ENCODE peak calls at places on chromosomes 11 and 22, in six cellular contexts. S is CD4-positive, alpha-beta memory T cell; C is transverse colon; W is body of pancreas; K is fibroblast of lung; N is HCT116. Q is an unnamed sample. For H3K4me1, the result is how much of the 10 kb centered on the place peaks cover.

GRCh38 chr11:73040046-73040445 is 102.1 kb downstream of the FCHSD2 start:
- DNase-seq in S (no peak), C (no peak), W (no peak), K (no peak), N (no peak), Q (no peak)

GRCh38 chr11:35337136-35337918 is 82.0 kb downstream of the SLC1A2 start:
- DNase-seq in S (no peak), C (no peak), W (peak), K (peak), N (peak), Q (no peak)

GRCh38 chr22:49228431-49229037 is 599.1 kb downstream of the BRD1 start:
- DNase-seq in S (no peak), C (no peak), W (no peak), K (no peak), N (no peak), Q (no peak)

GRCh38 chr11:76670475-76671235 is at the start of gene LRRC32:
- DNase-seq in S (no peak), C (peak), W (peak), K (peak), N (no peak), Q (peak)

GRCh38 chr22:21856197-21856596 is 11.2 kb downstream of the MAPK1 start:
- DNase-seq in S (no peak), C (no peak), W (no peak), K (no peak), N (no peak), Q (no peak)

GRCh38 chr11:79906189-79906588 is 465.4 kb upstream of the TENM4 start:
- DNase-seq in S (no peak), C (peak), W (peak), K (no peak), N (no peak), Q (peak)

GRCh38 chr22:45442120-45442519 is 28.6 kb downstream of the RIBC2 start:
- DNase-seq in S (no peak), C (no peak), W (no peak), K (peak), N (no peak), Q (no peak)

GRCh38 chr11:118174006-118174567 is 2.4 kb downstream of the SCN2B start:
- DNase-seq in S (no peak), C (no peak), W (no peak), K (no peak), N (no peak), Q (no peak)

GRCh38 chr22:45216133-45217003 is 24.3 kb downstream of the KIAA0930 start:
- DNase-seq in S (no peak), C (no peak), W (peak), K (peak), N (no peak), Q (no peak)

GRCh38 chr11:119739975-119740374 is 11.0 kb upstream of the NECTIN1 start:
- DNase-seq in S (no peak), C (peak), W (peak), K (no peak), N (no peak), Q (peak)

GRCh38 chr22:23114721-23115020 is 27.1 kb downstream of the RSPH14 start:
- DNase-seq in S (no peak), C (no peak), W (no peak), K (no peak), N (no peak), Q (no peak)

GRCh38 chr22:24325105-24325757 is 54.6 kb downstream of the SPECC1L start:
- DNase-seq in S (peak), C (no peak), W (no peak), K (peak), N (no peak), Q (peak)

GRCh38 chr11:75490221-75491181 is 35.2 kb downstream of the GDPD5 start:
- DNase-seq in S (no peak), C (no peak), W (no peak), K (peak), N (no peak), Q (no peak)

GRCh38 chr11:114080769-114081168 is 21.3 kb downstream of the ZBTB16 start:
- DNase-seq in S (no peak), C (no peak), W (peak), K (no peak), N (no peak), Q (no peak)

GRCh38 chr22:45019861-45020655 is 10.3 kb upstream of the PHF21B start:
- DNase-seq in S (no peak), C (no peak), W (no peak), K (no peak), N (no peak), Q (no peak)

GRCh38 chr11:124920870-124921609 is 2.0 kb downstream of the HEPN1 start:
- DNase-seq in S (peak), C (peak), W (peak), K (peak), N (no peak), Q (peak)

GRCh38 chr11:15903246-15903645 is 453.1 kb downstream of the SOX6 start:
- DNase-seq in S (no peak), C (no peak), W (no peak), K (no peak), N (no peak), Q (no peak)

GRCh38 chr11:102194257-102194656 is 84.0 kb downstream of the YAP1 start:
- DNase-seq in S (no peak), C (no peak), W (no peak), K (no peak), N (no peak), Q (no peak)
- H3K4me1 ChIP-seq in S (under half), C (under half), W (under half), K (under half), N (under half), Q (under half)

GRCh38 chr11:62392944-62393628 is 25.7 kb upstream of the SCGB1A1 start:
- DNase-seq in S (no peak), C (no peak), W (no peak), K (no peak), N (peak), Q (no peak)

GRCh38 chr11:62393735-62394134 is 25.1 kb upstream of the SCGB1A1 start:
- DNase-seq in S (no peak), C (no peak), W (no peak), K (no peak), N (no peak), Q (no peak)

GRCh38 chr11:62392506-62392905 is 26.3 kb upstream of the SCGB1A1 start:
- DNase-seq in S (no peak), C (no peak), W (no peak), K (no peak), N (no peak), Q (no peak)

GRCh38 chr11:62395885-62396778 is 22.7 kb upstream of the SCGB1A1 start:
- DNase-seq in S (no peak), C (no peak), W (no peak), K (no peak), N (no peak), Q (no peak)

DNA sequence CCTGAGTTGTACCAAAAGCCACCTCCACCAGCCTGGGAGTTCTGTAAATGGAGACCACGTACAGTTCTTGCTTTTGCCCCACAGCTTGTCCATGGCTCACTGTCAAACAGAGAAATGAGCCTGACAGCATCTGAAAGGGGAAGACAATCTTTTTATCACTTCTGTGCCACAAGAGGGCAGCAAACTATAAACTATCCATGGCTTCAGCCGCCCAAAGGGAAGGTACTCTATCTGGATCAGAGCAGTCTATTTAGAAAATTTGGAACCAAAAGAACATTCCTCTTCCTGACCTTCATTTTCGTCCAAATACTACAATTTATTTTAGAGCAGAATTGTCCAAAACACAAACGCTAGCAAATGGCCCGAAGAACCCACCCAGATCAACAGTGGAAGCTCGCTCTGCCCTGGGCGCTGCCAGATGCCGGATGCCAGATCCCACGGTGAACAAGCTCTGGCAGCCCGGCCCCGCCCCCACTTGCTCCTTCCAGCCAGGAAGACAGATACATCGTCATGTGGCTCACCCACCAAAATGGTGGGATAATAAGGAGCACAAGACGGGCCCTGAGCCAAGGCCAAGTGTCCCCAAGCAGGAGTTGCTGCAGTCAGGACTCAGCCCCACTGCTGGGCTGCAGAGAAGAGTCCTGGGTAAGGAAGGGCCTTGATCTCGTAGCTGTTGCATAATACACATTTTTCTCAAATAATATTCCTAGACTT is 23.9 kb upstream of the SCGB1A1 start:
- DNase-seq in S (peak), C (peak), W (peak), K (peak), N (peak), Q (peak)
- H3K4me3 ChIP-seq in S (no peak), C (peak), W (no peak), K (peak), N (no peak), Q (no peak)

DNA sequence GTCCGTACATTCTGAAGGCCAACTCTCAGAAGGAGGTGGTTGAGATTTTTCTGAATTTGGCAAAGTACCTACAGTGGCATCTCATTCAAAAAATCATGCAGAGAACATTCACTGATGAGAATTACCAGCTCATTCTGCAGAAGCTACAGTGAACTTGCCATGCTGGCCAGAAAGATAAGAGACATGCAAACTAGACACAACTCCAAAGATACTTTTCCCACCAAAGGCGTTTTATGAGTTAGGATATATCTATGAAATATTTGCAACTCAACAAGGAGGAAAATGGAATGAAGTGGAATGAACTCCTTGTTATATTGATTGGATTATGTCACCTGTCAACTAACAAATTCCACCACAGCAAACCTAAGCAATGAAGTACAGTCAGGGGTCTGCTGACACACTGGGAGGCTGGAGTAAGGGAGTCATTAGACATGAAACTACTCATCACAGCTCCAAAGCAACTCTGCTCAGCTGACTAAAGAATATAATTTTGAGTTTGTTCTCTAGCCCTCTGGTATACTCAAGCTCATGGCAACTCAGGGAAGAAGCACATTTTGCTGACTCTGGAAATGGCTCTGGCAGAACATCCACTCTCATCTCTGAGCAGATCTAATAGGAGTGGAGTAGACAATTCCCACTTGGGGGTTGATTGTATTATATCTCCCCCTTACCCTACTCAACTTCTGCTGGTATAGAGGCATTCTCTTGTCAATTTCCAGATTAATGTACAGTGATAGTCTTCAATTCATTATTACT is 22.9 kb downstream of the MAML2 start:
- DNase-seq in S (no peak), C (no peak), W (no peak), K (no peak), N (no peak), Q (no peak)
- H3K4me1 ChIP-seq in S (half or more), C (under half), W (under half), K (under half), N (under half), Q (under half)

DNA sequence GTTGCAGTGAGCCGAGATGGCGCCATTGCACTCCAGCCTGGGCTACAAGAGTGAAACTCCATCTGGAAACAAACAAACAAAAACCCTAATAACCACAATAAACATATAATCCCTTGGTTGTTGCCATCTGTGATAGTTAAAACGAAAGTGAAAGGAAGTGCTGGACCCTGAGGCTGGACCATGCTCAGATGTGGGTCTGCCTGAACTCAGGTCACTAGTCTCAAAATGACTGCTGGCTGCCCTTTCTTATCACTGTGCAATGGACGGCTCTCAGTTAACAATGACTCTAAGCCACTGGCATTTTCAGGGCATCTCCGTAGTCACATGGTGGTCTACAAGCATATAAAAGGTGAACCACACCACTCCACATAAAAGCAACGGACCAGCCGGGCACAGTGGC is 48.2 kb upstream of the FTH1 start:
- DNase-seq in S (no peak), C (no peak), W (no peak), K (no peak), N (no peak), Q (no peak)
- H3K4me3 ChIP-seq in S (no peak), C (no peak), W (no peak), K (no peak), N (no peak), Q (no peak)

GRCh38 chr22:20243176-20243544 is 25.0 kb downstream of the RTN4R start:
- DNase-seq in S (no peak), C (no peak), W (no peak), K (no peak), N (no peak), Q (no peak)

GRCh38 chr22:20244744-20245576 is 23.2 kb downstream of the RTN4R start:
- DNase-seq in S (peak), C (peak), W (no peak), K (no peak), N (no peak), Q (no peak)

GRCh38 chr22:20242393-20243175 is 25.5 kb downstream of the RTN4R start:
- DNase-seq in S (peak), C (no peak), W (no peak), K (no peak), N (no peak), Q (no peak)

GRCh38 chr22:20244250-20244648 is 23.9 kb downstream of the RTN4R start:
- DNase-seq in S (no peak), C (no peak), W (no peak), K (no peak), N (no peak), Q (no peak)

GRCh38 chr22:20243545-20244249 is 24.4 kb downstream of the RTN4R start:
- DNase-seq in S (peak), C (peak), W (no peak), K (peak), N (no peak), Q (peak)
- H3K4me1 ChIP-seq in S (half or more), C (under half), W (under half), K (under half), N (under half), Q (under half)

GRCh38 chr11:12224537-12224893 is 114.1 kb downstream of the MICAL2 start:
- DNase-seq in S (peak), C (peak), W (peak), K (peak), N (no peak), Q (peak)
- H3K4me3 ChIP-seq in S (peak), C (no peak), W (no peak), K (no peak), N (no peak), Q (no peak)

GRCh38 chr11:3840289-3840869 is 380 bp downstream of the RHOG start:
- DNase-seq in S (peak), C (peak), W (no peak), K (no peak), N (no peak), Q (no peak)
- H3K4me1 ChIP-seq in S (under half), C (under half), W (under half), K (under half), N (under half), Q (under half)

DNA sequence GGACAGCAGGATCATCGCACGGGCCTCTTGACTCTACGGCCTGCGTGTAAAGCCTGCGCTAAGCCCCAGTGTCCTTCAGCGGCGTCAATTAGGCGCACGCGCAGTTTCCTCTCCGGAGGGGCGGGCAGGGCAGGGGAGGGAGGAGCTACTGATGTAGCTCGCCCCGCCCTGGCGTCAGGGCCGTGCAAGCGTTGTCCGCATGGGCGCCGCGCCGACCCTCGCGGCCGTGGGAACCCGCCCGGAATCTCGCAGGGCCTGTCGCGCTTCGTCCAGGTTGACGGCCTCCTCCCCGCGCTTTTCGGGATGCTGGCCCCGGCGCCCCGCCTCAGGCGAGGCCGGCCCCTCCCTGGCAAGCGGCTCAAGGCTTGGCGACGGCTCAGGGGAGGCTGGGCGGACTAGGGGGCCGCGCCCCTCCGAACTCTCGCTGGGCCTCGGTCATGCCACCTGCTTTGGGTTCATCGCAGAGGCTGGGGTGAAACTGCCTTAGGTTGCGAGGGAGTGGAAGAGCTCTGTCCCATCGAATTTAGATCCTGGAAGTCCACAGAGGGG is 61.1 kb downstream of the ST3GAL4 start:
- DNase-seq in S (peak), C (peak), W (peak), K (peak), N (no peak), Q (peak)
- H3K4me3 ChIP-seq in S (no peak), C (peak), W (peak), K (peak), N (no peak), Q (peak)

Q was measured in colonic mucosa.